ENCODE peak calls at places on chromosomes 3 and 15, in seven cellular contexts. J, S, A, N, G, D and X are unnamed samples.

GRCh38 chr15:85047271-85047948 is 65.8 kb downstream of the PDE8A start:
- DNase-seq in J (no peak), S (peak; percentile 86), A (peak; percentile 90), N (peak; percentile 36), G (no peak), D (peak; percentile 98), X (no peak)

GRCh38 chr3:82815417-82816058 is 1054.1 kb upstream of the GBE1 start:
- DNase-seq in J (no peak), S (no peak), A (no peak), N (no peak), G (no peak), D (no peak), X (no peak)

GRCh38 chr15:76674883-76675282 is 230.3 kb downstream of the SCAPER start:
- DNase-seq in J (no peak), S (peak; percentile 13), A (peak; percentile 40), N (no peak), G (no peak), D (peak; percentile 16), X (no peak)

GRCh38 chr3:123067689-123068226 is 933 bp downstream of the PDIA5 start:
- DNase-seq in J (no peak), S (no peak), A (no peak), N (no peak), G (peak; percentile 15), D (no peak), X (no peak)

GRCh38 chr15:66067687-66068086 is 185.9 kb downstream of the MEGF11 start:
- DNase-seq in J (no peak), S (no peak), A (no peak), N (no peak), G (no peak), D (no peak), X (no peak)

GRCh38 chr3:155193868-155194267 is 99.6 kb downstream of the STRIT1 start:
- DNase-seq in J (no peak), S (no peak), A (no peak), N (peak; percentile 44), G (no peak), D (no peak), X (no peak)

GRCh38 chr15:41577863-41578735 is 19.1 kb downstream of the TYRO3 start:
- DNase-seq in J (no peak), S (no peak), A (no peak), N (no peak), G (no peak), D (no peak), X (no peak)

GRCh38 chr3:42194943-42195510 is 71.0 kb downstream of the CCK start:
- DNase-seq in J (no peak), S (no peak), A (no peak), N (no peak), G (no peak), D (no peak), X (no peak)

GRCh38 chr15:84598993-84599392 is 1.8 kb upstream of the ZSCAN2 start:
- DNase-seq in J (no peak), S (peak; percentile 68), A (peak; percentile 74), N (no peak), G (peak; percentile 62), D (peak; percentile 77), X (no peak)

GRCh38 chr15:46525984-46526725 is 891.3 kb downstream of the SQOR start:
- DNase-seq in J (no peak), S (no peak), A (no peak), N (no peak), G (no peak), D (no peak), X (no peak)

GRCh38 chr3:75938921-75939320 is 153.6 kb upstream of the ZNF717 start:
- DNase-seq in J (no peak), S (no peak), A (no peak), N (no peak), G (no peak), D (no peak), X (no peak)

GRCh38 chr3:72803573-72803972 is 44.7 kb downstream of the SHQ1 start:
- DNase-seq in J (no peak), S (no peak), A (no peak), N (no peak), G (no peak), D (no peak), X (no peak)

GRCh38 chr15:58864602-58865419 is 68.7 kb downstream of the SLTM start:
- DNase-seq in J (no peak), S (peak; percentile 25), A (peak; percentile 16), N (no peak), G (no peak), D (peak; percentile 33), X (no peak)

GRCh38 chr3:142282503-142282902 is 57.1 kb upstream of the GK5 start:
- DNase-seq in J (no peak), S (no peak), A (no peak), N (no peak), G (no peak), D (no peak), X (no peak)

GRCh38 chr3:155805204-155805801 is 775 bp downstream of the C3orf33 start:
- DNase-seq in J (peak; percentile 49), S (peak; percentile 30), A (peak; percentile 40), N (no peak), G (no peak), D (peak; percentile 18), X (no peak)

GRCh38 chr3:154101250-154101649 is 19.9 kb upstream of the ARHGEF26 start:
- DNase-seq in J (no peak), S (no peak), A (no peak), N (no peak), G (no peak), D (no peak), X (no peak)

GRCh38 chr3:154090116-154090420 is 31.1 kb upstream of the ARHGEF26 start:
- DNase-seq in J (peak; percentile 46), S (no peak), A (no peak), N (no peak), G (no peak), D (peak; percentile 8), X (no peak)

GRCh38 chr3:154098396-154098795 is 22.8 kb upstream of the ARHGEF26 start:
- DNase-seq in J (no peak), S (peak; percentile 22), A (no peak), N (no peak), G (no peak), D (no peak), X (no peak)

GRCh38 chr3:154100556-154100955 is 20.6 kb upstream of the ARHGEF26 start:
- DNase-seq in J (no peak), S (no peak), A (no peak), N (no peak), G (no peak), D (no peak), X (no peak)

DNA sequence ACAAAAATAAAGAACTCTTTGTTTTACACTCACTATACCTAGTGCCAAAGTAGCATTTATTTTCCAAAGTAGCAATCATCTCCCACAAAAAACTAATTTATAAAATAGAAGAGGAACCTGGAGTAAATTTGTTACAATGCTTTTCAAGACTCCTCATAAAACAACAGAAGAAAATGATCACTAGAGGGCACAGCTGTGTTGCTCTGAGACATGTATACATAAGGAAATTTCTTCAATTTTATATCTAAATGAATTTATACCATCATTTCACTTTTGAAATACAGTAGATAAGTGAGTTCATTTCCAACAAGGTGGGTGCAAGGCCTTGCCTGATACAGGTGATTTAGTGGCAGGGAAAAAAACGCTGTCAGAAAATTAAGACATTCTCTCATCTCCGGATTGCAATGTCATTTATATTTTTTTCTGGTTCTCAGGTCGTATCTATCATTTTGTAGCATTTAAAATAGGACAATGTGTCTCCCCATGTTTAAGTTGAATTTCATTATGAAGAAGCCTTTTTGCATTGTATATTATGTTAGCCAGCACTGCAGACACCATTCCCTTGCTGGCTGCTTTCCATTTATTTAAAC is 25.3 kb upstream of the ARHGEF26 start:
- DNase-seq in J (no peak), S (peak; percentile 72), A (peak; percentile 60), N (no peak), G (no peak), D (peak; percentile 70), X (no peak)
- TF ChIP-seq CTCF in J (peak; percentile 40), S (peak; percentile 60), A (peak; percentile 63), N (no peak), G (peak; percentile 32), D (peak; percentile 60), X (peak; percentile 91)

GRCh38 chr3:69385723-69386483 is at the start of gene FRMD4B:
- DNase-seq in J (peak; percentile 93), S (no peak), A (peak; percentile 18), N (peak; percentile 23), G (peak; percentile 72), D (peak; percentile 19), X (peak; percentile 91)

GRCh38 chr3:69385033-69385722 is 710 bp downstream of the FRMD4B start:
- DNase-seq in J (no peak), S (no peak), A (no peak), N (no peak), G (no peak), D (no peak), X (no peak)

GRCh38 chr3:69384379-69384778 is 1.5 kb downstream of the FRMD4B start:
- DNase-seq in J (no peak), S (no peak), A (no peak), N (no peak), G (no peak), D (peak; percentile 8), X (no peak)

GRCh38 chr3:69388241-69388640 is 2.4 kb upstream of the FRMD4B start:
- DNase-seq in J (no peak), S (no peak), A (no peak), N (no peak), G (no peak), D (no peak), X (no peak)

DNA sequence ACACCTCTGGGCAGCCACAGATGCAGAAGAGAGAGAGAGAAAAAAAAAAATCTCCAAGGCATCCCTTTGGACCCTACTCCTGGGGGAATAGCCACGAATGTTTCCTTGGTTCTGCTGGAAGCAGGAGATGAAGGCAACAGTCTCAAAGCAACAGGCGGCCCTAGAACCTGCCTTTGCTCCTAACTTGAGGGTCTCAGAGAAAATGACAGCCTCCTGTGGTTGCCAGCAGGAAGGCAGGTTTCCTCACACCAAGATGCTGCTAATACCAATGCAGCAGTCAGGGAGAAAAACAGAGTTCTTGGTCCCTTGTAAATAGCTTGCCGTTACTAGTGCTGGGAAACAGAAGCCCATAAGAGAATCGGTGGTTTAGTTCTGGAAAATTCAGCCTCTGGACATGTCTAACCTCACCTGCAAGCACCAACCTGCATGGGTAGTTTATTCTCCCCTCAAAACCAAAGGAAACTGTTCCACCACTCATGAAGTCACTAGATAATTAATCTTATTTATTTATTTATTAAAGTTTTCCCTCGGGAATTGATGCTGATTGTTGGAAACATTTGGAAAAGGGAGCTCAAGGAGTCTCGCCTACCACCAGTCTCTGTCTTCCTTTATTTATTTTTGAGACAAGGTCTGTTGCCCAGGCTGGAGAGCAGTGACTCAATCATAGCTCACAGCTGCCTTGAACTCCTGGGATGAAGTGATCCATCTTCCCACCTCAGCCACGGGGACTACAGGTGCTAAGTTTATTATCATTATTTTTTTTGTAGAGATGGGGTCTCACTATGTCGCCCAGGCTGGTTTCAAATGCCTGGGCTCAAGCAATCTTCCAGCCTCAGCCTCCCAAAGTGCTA is 872 bp upstream of the FRMD4B start:
- DNase-seq in J (no peak), S (no peak), A (no peak), N (no peak), G (no peak), D (no peak), X (no peak)
- TF ChIP-seq CTCF in J (no peak), S (no peak), A (no peak), N (no peak), G (no peak), D (no peak), X (no peak)

GRCh38 chr3:65422154-65422553 is 616.6 kb downstream of the MAGI1 start:
- DNase-seq in J (no peak), S (no peak), A (no peak), N (no peak), G (no peak), D (no peak), X (no peak)

GRCh38 chr3:65425880-65426279 is 612.8 kb downstream of the MAGI1 start:
- DNase-seq in J (no peak), S (peak; percentile 18), A (peak; percentile 36), N (no peak), G (peak; percentile 12), D (peak; percentile 29), X (no peak)
- TF ChIP-seq CTCF in J (no peak), S (peak; percentile 49), A (peak; percentile 54), N (no peak), G (peak; percentile 68), D (peak; percentile 49), X (peak; percentile 75)

GRCh38 chr3:49454457-49454856 is 15.6 kb upstream of the DAG1 start:
- DNase-seq in J (no peak), S (no peak), A (no peak), N (no peak), G (peak; percentile 31), D (no peak), X (no peak)
- TF ChIP-seq CTCF in J (peak; percentile 25), S (peak; percentile 16), A (no peak), N (peak; percentile 29), G (peak; percentile 41), D (peak; percentile 17), X (peak; percentile 36)